ENCODE peak calls at places on chromosomes 1 and 21, in eight cellular contexts. N is lower lobe of right lung, I is GM23338, H is Peyer's patch, S is psoas muscle, G is HL-60, R is upper lobe of right lung, A is tibial nerve. O is an unnamed sample.

GRCh38 chr1:18731148-18731547 is 100.5 kb downstream of the PAX7 start:
- DNase-seq in S (no peak), I (no peak), G (no peak), R (no peak), N (no peak), A (no peak), H (no peak), O (no peak)

GRCh38 chr1:66752000-66752592 is at the start of gene DYNLT5:
- DNase-seq in S (peak; percentile 57), G (peak; percentile 9), A (no peak), N (peak; percentile 79), H (peak; percentile 56), I (peak; percentile 80), R (peak; percentile 75), O (no peak)

GRCh38 chr1:205983925-205984725 is 19.1 kb downstream of the RAB7B start:
- DNase-seq in G (peak; percentile 23), A (peak; percentile 56), I (peak; percentile 86), R (peak; percentile 77), S (peak; percentile 63), N (peak; percentile 67), H (peak; percentile 80), O (peak; percentile 90)

GRCh38 chr1:118333601-118334241 is 148.7 kb upstream of the SPAG17 start:
- DNase-seq in S (no peak), R (no peak), N (no peak), H (no peak), A (no peak), I (peak; percentile 4), G (no peak), O (no peak)

GRCh38 chr1:64630611-64631010 is 114.3 kb upstream of the RAVER2 start:
- DNase-seq in A (no peak), I (no peak), H (no peak), N (no peak), R (no peak), G (no peak), S (no peak), O (no peak)

GRCh38 chr1:2784854-2785630 is 16.5 kb downstream of the TTC34 start:
- DNase-seq in S (peak; percentile 4), H (peak; percentile 21), G (no peak), I (no peak), N (no peak), R (no peak), A (no peak), O (no peak)

GRCh38 chr21:33101300-33102005 is 31.5 kb downstream of the OLIG1 start:
- DNase-seq in I (peak; percentile 39), A (no peak), S (no peak), R (no peak), N (no peak), G (peak; percentile 66), H (no peak), O (no peak)

GRCh38 chr1:93842750-93843500 is 36.1 kb downstream of the DNTTIP2 start:
- DNase-seq in R (no peak), I (no peak), N (no peak), A (no peak), S (no peak), H (no peak), G (no peak), O (no peak)

GRCh38 chr1:234763910-234764309 is 153.9 kb upstream of the IRF2BP2 start:
- DNase-seq in R (no peak), H (no peak), S (no peak), N (no peak), G (no peak), I (no peak), A (no peak), O (no peak)

GRCh38 chr1:92585831-92586230 is 99.1 kb upstream of the GFI1 start:
- DNase-seq in G (no peak), I (no peak), H (no peak), S (no peak), N (no peak), A (no peak), R (no peak), O (no peak)

GRCh38 chr1:165217958-165218357 is 138.6 kb downstream of the LMX1A start:
- DNase-seq in A (no peak), G (no peak), N (no peak), R (no peak), S (no peak), I (no peak), H (no peak), O (no peak)

GRCh38 chr1:165114022-165114888 is 242.3 kb downstream of the LMX1A start:
- DNase-seq in R (no peak), G (no peak), I (peak; percentile 92), N (no peak), A (peak; percentile 71), S (no peak), H (peak; percentile 55), O (peak; percentile 64)

GRCh38 chr1:223538921-223539445 is 126.5 kb downstream of the CAPN8 start:
- DNase-seq in A (no peak), S (no peak), I (no peak), H (no peak), N (no peak), R (no peak), G (no peak), O (no peak)

GRCh38 chr1:227944066-227944930 is 3.4 kb downstream of the WNT9A start:
- DNase-seq in R (peak; percentile 40), A (no peak), N (peak; percentile 43), G (no peak), H (peak; percentile 45), I (no peak), S (peak; percentile 80), O (no peak)

GRCh38 chr21:43916691-43917514 is 51.9 kb downstream of the AGPAT3 start:
- DNase-seq in I (no peak), H (peak; percentile 66), G (no peak), S (no peak), R (peak; percentile 65), A (no peak), N (peak; percentile 46), O (no peak)

GRCh38 chr21:19197950-19198349 is 794.4 kb upstream of the TMPRSS15 start:
- DNase-seq in I (no peak), G (no peak), S (no peak), R (no peak), A (no peak), H (no peak), N (no peak), O (no peak)

GRCh38 chr1:50920409-50920808 is 39.7 kb downstream of the FAF1 start:
- DNase-seq in R (no peak), G (no peak), A (no peak), I (no peak), H (no peak), N (no peak), S (no peak), O (no peak)

GRCh38 chr1:50917128-50917795 is 42.8 kb downstream of the FAF1 start:
- DNase-seq in G (no peak), R (no peak), S (no peak), N (no peak), I (no peak), A (no peak), H (no peak), O (no peak)

GRCh38 chr1:50915621-50916020 is 44.4 kb downstream of the FAF1 start:
- DNase-seq in I (no peak), G (no peak), A (no peak), N (no peak), H (no peak), R (no peak), S (no peak), O (no peak)

GRCh38 chr1:50921029-50921428 is 39.0 kb downstream of the FAF1 start:
- DNase-seq in G (no peak), N (no peak), I (no peak), A (no peak), H (no peak), R (no peak), S (no peak), O (no peak)

GRCh38 chr1:50917796-50918137 is 42.3 kb downstream of the FAF1 start:
- DNase-seq in H (no peak), R (no peak), A (no peak), N (no peak), I (no peak), S (no peak), G (no peak), O (no peak)
- H3K27ac ChIP-seq in H (no peak overlapping the region), R (no peak overlapping the region), A (no peak overlapping the region), N (no peak overlapping the region), I (peak overlapping the region; percentile 41), S (no peak overlapping the region), G (no peak overlapping the region), O (no peak overlapping the region)

GRCh38 chr1:40462956-40463590 is 12.8 kb downstream of the ZFP69B start:
- DNase-seq in R (no peak), H (no peak), N (no peak), A (no peak), G (no peak), S (no peak), I (peak; percentile 30), O (no peak)
- TF ChIP-seq CTCF in R (no peak), H (no peak), N (no peak), A (no peak), G (no peak), S (no peak), I (no peak), O (no peak)

DNA sequence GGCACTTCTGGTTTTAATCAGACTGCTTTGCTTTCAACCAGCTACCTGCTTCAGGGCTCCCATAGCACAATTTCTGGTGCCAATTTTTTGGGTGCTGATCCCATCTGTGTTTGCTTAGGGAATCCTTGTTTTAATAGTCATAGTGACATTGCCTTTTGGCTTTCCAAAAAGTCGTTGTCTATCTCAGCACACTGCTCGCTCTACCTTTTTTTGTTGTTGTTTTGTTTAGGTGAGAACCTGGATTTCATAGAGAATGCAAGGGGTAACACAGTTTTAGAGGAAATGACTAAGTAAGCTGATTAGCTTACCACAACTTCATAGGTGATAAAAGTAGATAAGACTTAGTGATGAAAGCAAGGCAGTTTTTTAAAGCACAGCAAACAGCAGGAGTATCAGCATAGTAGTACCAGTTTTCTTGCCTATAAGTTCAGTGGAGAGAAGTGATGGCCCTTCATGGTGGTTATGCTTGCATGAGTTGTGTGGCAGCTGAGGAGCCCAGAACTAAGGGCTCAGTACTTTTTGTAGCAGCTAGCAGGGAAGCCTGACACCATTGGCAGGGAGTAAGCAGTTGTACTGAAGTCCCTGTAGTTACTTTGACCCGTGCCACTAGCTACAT is 31.3 kb downstream of the NEK7 start:
- DNase-seq in A (no peak), I (no peak), G (no peak), S (no peak), N (no peak), H (peak; percentile 43), R (no peak), O (no peak)
- H3K27ac ChIP-seq in A (no peak overlapping the region), I (no peak overlapping the region), G (no peak overlapping the region), S (no peak overlapping the region), N (no peak overlapping the region), H (peak overlapping the region; percentile 20), R (no peak overlapping the region), O (no peak overlapping the region)

DNA sequence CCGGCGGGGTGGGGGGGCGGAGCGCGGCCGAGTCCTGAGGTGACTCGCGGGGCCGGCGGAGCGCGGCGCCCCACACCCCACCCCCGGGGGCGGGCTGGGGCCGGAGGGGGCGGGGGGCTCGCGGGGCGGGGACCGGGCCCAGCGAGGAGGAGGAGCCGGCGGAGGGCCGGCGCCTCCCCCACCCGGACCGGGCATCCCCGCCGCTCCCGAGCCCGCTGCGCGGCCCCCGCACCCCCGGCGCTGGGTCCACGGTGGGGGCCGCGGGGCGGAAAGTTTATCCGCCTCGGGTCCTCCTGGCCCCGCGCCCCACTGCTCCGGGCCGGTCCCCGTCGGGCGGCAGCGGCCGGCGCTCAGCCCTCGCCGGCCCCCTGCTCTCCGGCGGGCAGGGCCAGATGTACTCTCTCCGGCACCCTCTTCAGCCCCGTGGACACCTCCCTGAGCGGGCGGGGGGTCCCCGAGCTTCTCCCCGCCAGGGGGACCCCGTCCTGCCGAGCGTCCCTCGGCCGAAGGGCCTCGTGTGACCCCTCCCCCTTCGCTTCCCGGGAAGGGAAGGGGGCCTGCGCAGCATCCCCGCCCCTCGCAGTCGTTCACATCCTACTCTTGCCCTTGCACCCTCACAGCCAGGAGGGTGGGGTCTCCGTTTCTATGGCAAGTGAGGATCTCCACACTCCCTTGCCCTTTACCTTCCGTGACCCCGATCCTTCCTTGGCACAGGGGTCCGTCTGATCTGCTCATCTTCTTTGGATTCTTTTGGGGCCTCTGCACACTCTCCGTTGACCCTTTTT is 659 bp downstream of the CAMTA1 start:
- DNase-seq in G (no peak), I (peak; percentile 74), A (no peak), H (peak; percentile 56), R (peak; percentile 77), N (peak; percentile 51), S (peak; percentile 52), O (peak; percentile 27)
- TF ChIP-seq CTCF in G (no peak), I (peak; percentile 40), A (peak; percentile 29), H (no peak), R (peak; percentile 9), N (peak; percentile 14), S (no peak), O (peak; percentile 16)